ENCODE peak calls at places on chromosome 12, in five cellular contexts. D is heart right ventricle, N is fibroblast of the aortic adventitia, T is foreskin fibroblast, R is OCI-LY7. K is an unnamed sample.

GRCh38 chr12:84642201-84642600 is 270.4 kb downstream of the SLC6A15 start:
- DNase-seq in R (no peak), T (peak), D (no peak), N (peak), K (no peak)

GRCh38 chr12:50992814-50993213 is 33.4 kb downstream of the SLC11A2 start:
- DNase-seq in T (no peak), N (no peak), R (no peak), D (peak), K (no peak)

GRCh38 chr12:85516667-85517325 is 236.8 kb downstream of the ALX1 start:
- DNase-seq in N (no peak), D (no peak), T (no peak), R (no peak), K (no peak)

GRCh38 chr12:106780010-106780625 is 5.6 kb downstream of the RIC8B start:
- DNase-seq in R (no peak), N (peak), T (peak), D (no peak), K (no peak)

GRCh38 chr12:6046511-6047180 is 77.8 kb downstream of the VWF start:
- DNase-seq in R (no peak), T (no peak), N (no peak), D (no peak), K (no peak)

GRCh38 chr12:100724071-100724470 is 70.5 kb upstream of the ANO4 start:
- DNase-seq in R (no peak), N (no peak), D (no peak), T (no peak), K (no peak)

GRCh38 chr12:4580165-4580773 is 18.3 kb downstream of the DYRK4 start:
- DNase-seq in R (no peak), N (no peak), D (no peak), T (no peak), K (no peak)

GRCh38 chr12:91958816-91959215 is 186.8 kb downstream of the BTG1 start:
- DNase-seq in D (no peak), R (no peak), N (peak), T (peak), K (peak)

GRCh38 chr12:122310636-122311035 is 44.3 kb upstream of the VPS33A start:
- DNase-seq in N (no peak), D (no peak), R (peak), T (no peak), K (no peak)

DNA sequence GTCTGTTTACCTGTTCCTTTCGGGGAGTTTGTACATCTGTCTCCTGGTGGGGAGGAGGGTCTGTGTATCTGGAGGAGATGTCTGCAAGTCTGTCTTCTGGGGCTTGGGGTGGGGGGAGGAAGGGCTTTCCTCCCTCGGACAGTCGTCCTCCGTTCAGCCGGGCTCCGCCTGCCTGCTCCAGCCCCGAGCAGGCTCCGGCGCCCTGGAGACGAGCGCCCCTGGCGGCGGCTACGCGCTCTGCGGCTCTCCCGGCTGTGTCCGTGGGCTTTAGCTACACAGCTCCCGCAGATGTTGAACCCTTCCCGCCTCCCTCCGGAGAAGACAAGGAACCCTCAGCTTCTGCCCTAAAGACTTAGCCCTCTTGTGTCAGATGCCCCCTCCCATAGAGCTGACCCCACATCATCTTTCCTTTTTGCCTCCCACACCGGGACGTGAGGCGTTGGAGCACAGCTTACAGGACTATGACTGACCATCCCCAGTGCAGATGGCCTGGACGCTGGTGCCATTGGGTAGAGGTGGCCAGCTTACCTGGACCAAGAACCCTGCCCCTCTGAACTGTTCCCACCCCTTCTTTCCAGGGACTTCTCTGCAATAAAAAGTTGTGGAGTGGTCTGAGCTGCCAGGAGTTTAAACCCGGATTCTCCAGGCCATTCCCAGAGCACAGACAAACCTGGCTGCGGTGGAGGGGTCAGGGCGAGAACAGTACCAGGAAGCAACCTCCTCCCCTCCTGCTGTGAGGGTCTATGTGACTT is 4.7 kb downstream of the KRT86 start:
- DNase-seq in R (peak), D (peak), N (peak), T (peak), K (peak)
- H3K4me3 ChIP-seq in R (no peak), D (no peak), N (no peak), T (peak), K (peak)

DNA sequence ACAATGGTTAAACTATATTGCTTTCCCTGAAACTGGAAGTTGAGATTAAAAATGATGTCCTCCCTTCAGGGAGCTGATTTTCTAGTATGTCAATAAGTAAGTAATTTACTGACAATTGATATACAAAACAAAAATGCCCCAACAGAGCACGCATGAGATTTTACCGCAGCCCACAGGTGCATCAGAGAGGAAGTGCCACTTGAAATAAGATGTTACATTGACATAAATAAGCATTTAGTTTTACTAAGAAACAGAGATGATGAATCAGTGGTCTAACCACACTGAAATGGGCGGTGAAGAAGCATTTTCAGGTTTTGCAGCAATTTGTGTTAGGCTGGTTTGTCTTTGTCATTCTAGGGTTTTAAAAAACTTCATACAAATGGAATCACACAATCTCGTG is 8.8 kb upstream of the CLECL1 start:
- DNase-seq in D (no peak), T (no peak), N (no peak), R (peak), K (no peak)
- H3K4me3 ChIP-seq in D (no peak), T (no peak), N (no peak), R (peak), K (no peak)

GRCh38 chr12:94178886-94179285 is 30.5 kb downstream of the PLXNC1 start:
- DNase-seq in R (no peak), D (no peak), T (no peak), N (no peak), K (no peak)
- H3K4me3 ChIP-seq in R (no peak), D (no peak), T (no peak), N (no peak), K (no peak)

GRCh38 chr12:49339464-49339861 is 2.5 kb upstream of the C1QL4 start:
- DNase-seq in D (no peak), N (no peak), T (no peak), R (no peak), K (peak)
- H3K4me3 ChIP-seq in D (no peak), N (no peak), T (no peak), R (no peak), K (no peak)

DNA sequence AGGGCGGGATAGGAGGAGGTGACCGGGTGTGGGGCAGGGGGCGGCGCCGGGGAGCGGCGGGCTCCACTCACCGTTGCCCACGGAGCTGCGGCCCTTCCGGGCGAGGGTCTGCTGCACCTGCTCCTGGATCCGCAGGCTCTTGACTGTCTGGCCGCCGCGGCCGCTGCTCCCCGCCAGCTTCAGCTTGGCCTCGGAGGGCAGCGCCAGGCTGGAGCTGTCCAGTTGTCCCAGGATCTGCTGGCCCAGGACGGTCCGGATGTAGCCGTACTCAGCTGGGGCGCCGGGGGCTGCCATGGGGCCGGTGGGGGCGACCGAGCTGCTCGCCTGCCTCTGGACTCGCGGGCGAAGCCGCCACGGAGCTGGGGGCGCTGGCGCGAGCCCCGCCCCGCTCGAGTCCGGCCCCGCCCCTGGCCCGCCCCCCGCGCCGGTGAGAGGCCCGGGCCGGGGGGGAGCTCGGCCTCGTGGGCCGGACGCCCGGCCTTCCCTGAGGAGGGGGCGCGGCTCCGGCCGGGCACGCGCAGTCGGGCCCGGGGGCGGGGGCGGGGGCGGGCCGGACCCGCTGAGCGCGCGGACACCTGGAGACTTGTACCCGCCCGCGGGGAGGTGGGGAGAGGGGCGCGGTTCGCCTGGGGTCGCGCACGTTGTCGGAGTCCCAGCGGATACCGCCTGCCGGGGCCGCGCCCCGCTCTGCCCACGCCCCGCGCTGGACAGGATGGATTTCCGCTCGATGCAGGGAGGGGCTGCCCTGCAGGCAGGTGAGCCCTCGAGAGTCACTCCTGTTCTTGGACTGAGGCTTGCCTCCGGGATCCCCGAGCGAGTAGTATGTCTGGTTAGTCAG is at the start of gene PKP2:
- DNase-seq in R (no peak), T (no peak), D (peak), N (no peak), K (peak)
- H3K4me3 ChIP-seq in R (no peak), T (no peak), D (peak), N (peak), K (peak)

DNA sequence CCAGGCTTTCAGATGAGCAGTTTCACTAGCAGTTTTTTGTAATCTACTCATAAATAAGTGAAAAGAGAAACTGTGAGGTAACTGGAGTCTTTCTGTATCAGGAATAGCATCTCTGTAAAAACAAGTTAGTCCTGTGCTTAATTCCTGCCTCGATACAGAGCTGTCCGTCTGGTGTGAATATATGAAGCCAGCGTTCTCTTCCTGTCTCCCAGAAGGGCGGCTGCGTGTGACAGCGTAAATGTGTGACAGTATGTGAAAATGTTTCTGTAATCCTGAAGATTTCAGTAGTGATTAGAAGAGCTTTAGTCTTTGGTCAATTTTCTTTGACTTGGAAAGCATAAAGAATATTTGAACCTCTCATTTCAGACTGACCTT is 150.3 kb downstream of the FBXL14 start:
- DNase-seq in R (no peak), N (no peak), D (no peak), T (no peak), K (no peak)
- H3K4me3 ChIP-seq in R (no peak), N (peak), D (no peak), T (no peak), K (no peak)

GRCh38 chr12:2890001-2890387 is 697 bp upstream of the TULP3 start:
- DNase-seq in D (no peak), T (no peak), R (no peak), N (no peak), K (no peak)
- H3K4me3 ChIP-seq in D (peak), T (peak), R (peak), N (peak), K (peak)

DNA sequence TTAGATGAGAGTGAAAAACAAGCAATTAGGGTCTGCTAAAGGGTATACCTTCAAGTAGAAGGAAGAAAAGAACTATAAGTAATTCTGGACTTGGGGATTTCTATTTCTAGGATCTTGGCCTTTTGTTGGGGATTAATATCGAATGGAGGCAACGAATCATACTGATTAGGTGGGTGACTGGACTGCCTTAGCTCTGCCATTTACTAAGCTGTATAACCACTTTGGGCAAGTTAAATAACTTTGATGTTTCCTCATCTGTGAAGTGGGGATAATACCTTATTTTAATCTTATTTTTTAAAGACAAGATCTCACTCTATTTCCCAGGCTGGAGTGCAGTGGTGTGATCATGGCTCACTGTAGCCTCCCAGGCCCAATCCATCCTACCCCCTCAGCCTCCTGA is 6.6 kb downstream of the IKBIP start:
- DNase-seq in D (no peak), T (no peak), N (no peak), R (no peak), K (no peak)
- H3K4me3 ChIP-seq in D (no peak), T (no peak), N (no peak), R (no peak), K (no peak)

DNA sequence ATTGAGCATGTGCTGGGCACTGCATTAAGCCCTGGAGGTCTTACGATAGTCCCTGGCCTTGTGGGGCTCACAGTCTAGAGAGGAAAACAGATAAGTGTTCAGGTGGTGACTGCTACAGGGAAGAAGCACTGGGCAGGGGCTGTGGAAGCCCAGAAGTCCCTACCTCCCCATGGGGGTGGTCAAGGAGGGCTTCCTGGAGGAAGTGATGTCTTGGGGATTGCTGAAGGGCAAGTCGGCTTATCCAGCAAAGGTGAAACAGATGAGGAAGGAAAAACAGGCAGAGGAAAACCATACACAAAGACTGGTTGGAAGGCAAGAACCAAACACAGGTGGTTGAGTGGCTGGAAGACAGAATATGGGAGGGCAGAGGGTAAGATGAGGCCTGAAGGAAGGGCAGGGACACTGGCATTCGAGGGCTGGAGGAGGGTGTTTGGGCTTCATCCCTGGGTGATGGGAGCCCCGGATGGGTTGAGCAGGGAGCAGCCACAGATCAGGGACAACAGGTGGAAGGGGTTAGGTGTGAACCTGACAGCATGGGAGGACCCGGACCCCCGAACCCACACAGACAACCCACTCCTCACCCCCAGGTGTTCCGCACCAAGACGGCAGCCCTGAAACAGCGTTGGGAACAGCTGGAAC is 2.8 kb downstream of the CFAP73 start:
- DNase-seq in T (no peak), N (no peak), D (no peak), R (no peak), K (no peak)
- H3K4me3 ChIP-seq in T (peak), N (no peak), D (peak), R (peak), K (peak)

DNA sequence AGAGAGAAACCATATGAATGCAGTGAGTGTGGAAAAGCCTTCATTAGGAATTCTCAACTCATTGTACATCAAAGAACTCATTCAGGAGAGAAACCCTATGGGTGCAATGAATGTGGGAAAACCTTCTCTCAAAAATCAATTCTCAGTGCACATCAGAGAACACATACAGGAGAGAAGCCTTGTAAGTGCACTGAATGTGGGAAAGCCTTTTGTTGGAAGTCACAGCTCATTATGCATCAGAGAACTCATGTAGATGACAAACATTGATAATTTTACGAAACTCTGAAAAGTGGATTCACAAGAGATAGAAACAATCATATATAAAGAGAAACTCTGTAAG is 22.9 kb downstream of the ZNF268 start:
- DNase-seq in D (no peak), R (no peak), N (no peak), T (no peak), K (no peak)
- H3K4me3 ChIP-seq in D (no peak), R (no peak), N (no peak), T (no peak), K (no peak)